ENCODE peak calls at places on chromosomes 16 and 17, in five cellular contexts. F is Peyer's patch, H is transverse colon, A is sigmoid colon, L is tibial nerve. P is an unnamed sample.

GRCh38 chr17:83109793-83110645 is 30.6 kb downstream of the METRNL start:
- DNase-seq in L (peak; percentile 93), F (peak; percentile 73), H (peak; percentile 87), A (peak; percentile 96), P (peak; percentile 89)

GRCh38 chr17:64154321-64155089 is 24.6 kb upstream of the ERN1 start:
- DNase-seq in F (no peak), L (no peak), A (no peak), H (no peak), P (no peak)

GRCh38 chr17:50502643-50502990 is 5.6 kb upstream of the MYCBPAP start:
- DNase-seq in L (no peak), F (peak; percentile 27), A (no peak), H (no peak), P (no peak)

GRCh38 chr17:41992576-41992975 is 24.7 kb downstream of the DNAJC7 start:
- DNase-seq in H (no peak), A (no peak), L (no peak), F (no peak), P (no peak)

GRCh38 chr17:81097943-81098308 is 63.0 kb downstream of the BAIAP2 start:
- DNase-seq in F (no peak), H (peak; percentile 39), L (no peak), A (peak; percentile 83), P (no peak)

GRCh38 chr16:4309833-4310266 is 6.0 kb upstream of the GLIS2 start:
- DNase-seq in A (peak; percentile 85), H (peak; percentile 72), F (peak; percentile 80), L (no peak), P (peak; percentile 82)

GRCh38 chr17:1473170-1473569 is 17.1 kb upstream of the CRK start:
- DNase-seq in F (no peak), L (no peak), H (no peak), A (no peak), P (no peak)

GRCh38 chr16:67641779-67642708 is 2.9 kb upstream of the CARMIL2 start:
- DNase-seq in A (peak; percentile 89), F (no peak), H (no peak), L (no peak), P (peak; percentile 75)

GRCh38 chr17:45006927-45007461 is 38.9 kb upstream of the C1QL1 start:
- DNase-seq in L (no peak), F (no peak), H (no peak), A (no peak), P (no peak)

GRCh38 chr16:87696796-87697195 is 69.0 kb downstream of the KLHDC4 start:
- DNase-seq in L (no peak), A (no peak), F (no peak), H (no peak), P (no peak)

GRCh38 chr16:87698676-87699179 is 67.1 kb downstream of the KLHDC4 start:
- DNase-seq in H (no peak), L (no peak), F (no peak), A (no peak), P (no peak)

GRCh38 chr16:87697256-87697655 is 68.5 kb downstream of the KLHDC4 start:
- DNase-seq in H (no peak), A (no peak), L (no peak), F (no peak), P (no peak)

GRCh38 chr16:87698241-87698640 is 67.5 kb downstream of the KLHDC4 start:
- DNase-seq in H (no peak), A (no peak), L (no peak), F (no peak), P (no peak)

GRCh38 chr16:87697792-87698191 is 68.0 kb downstream of the KLHDC4 start:
- DNase-seq in H (no peak), A (no peak), L (no peak), F (no peak), P (no peak)
- H3K4me3 ChIP-seq in H (no peak overlapping the region), A (no peak overlapping the region), L (no peak overlapping the region), F (no peak overlapping the region), P (no peak overlapping the region)

GRCh38 chr17:58324409-58325288 is 3.9 kb downstream of the TSPOAP1 start:
- DNase-seq in H (peak; percentile 58), F (no peak), L (no peak), A (no peak), P (peak; percentile 69)

GRCh38 chr17:58327363-58328194 is 1.0 kb downstream of the TSPOAP1 start:
- DNase-seq in F (no peak), A (no peak), H (no peak), L (no peak), P (no peak)

GRCh38 chr17:58326609-58327341 is 1.8 kb downstream of the TSPOAP1 start:
- DNase-seq in L (no peak), H (no peak), F (no peak), A (no peak), P (no peak)

GRCh38 chr17:58325289-58325726 is 3.3 kb downstream of the TSPOAP1 start:
- DNase-seq in H (no peak), F (no peak), A (no peak), L (no peak), P (no peak)

DNA sequence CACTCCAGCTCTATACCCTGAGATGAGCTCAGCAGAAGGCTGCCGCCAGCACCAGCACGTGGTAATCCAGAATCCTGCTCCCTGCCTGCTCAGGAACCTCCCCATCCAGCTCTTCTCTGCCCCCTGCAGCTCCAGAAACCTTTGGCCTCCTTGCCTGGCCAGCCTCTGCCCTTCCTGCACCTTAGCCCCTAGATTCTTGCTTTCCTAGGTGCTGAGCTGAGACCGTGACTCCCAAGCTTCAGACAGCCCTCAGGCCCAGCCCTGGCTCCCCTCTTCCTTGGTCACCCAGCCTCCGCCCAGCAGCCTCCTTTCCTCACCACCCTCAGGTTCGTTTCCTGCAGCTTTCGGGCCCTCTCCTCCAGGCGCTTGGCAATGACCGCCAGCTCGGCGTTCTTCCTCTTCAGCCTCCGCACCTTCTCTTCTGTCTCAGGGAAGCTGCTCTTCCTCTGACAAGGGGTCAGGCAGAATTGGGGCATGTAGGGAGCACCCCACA is 2.6 kb downstream of the TSPOAP1 start:
- DNase-seq in A (no peak), F (no peak), L (no peak), H (no peak), P (no peak)
- TF ChIP-seq POLR2A in A (no peak), F (no peak), L (no peak), H (no peak), P (no peak)

GRCh38 chr16:3182608-3183444 is 5.2 kb upstream of the OR1F1 start:
- DNase-seq in L (no peak), H (peak; percentile 35), F (no peak), A (no peak), P (peak; percentile 37)
- TF ChIP-seq CTCF in L (no peak), H (peak; percentile 35), F (peak; percentile 17), A (no peak), P (no peak)

GRCh38 chr16:47732806-47733150 is 271.6 kb downstream of the PHKB start:
- DNase-seq in H (no peak), L (no peak), A (no peak), F (no peak), P (no peak)
- H3K4me3 ChIP-seq in H (no peak overlapping the region), L (no peak overlapping the region), A (no peak overlapping the region), F (no peak overlapping the region), P (no peak overlapping the region)

DNA sequence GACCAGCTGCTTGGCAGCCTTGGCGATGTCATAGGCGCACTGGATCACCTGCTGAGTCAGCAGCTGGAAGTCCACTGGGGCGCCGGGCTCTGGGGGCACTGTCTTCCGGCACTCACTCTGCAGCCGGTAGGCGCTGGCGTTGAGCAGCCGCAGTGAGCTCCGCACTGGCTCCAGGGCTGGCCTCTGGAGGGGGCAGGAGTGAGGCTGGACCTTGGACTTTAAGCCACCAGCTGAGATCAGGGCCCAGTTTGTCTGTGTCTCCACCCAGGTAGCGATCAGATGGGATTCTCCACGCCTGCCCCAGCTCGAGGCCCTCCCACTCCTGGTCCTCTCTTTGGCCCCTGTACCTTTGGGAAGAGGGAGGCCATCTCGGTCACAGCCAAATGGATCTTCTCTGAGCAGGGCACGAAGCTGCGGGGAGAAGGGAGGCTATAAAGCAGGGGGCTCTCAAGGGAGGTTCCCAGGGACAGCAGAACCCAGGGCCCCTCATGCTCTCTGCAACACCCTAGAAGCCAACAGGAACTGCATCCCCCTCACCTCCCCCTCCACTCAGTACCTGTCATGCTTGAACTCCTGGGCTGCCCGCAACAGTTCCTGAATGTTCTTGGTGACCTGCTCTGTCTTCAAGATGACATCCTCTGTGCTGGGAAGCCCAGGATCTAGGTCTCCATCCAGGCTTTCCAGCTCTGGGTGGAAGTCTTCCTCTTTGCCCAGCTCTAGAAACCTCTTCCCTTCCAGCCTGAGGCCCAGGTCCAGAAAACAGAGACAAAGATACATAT is 6.4 kb downstream of the TP53I13 start:
- DNase-seq in F (peak; percentile 91), L (no peak), H (peak; percentile 83), A (peak; percentile 58), P (peak; percentile 69)
- TF ChIP-seq POLR2A in F (no peak), L (no peak), H (no peak), A (no peak), P (no peak)

DNA sequence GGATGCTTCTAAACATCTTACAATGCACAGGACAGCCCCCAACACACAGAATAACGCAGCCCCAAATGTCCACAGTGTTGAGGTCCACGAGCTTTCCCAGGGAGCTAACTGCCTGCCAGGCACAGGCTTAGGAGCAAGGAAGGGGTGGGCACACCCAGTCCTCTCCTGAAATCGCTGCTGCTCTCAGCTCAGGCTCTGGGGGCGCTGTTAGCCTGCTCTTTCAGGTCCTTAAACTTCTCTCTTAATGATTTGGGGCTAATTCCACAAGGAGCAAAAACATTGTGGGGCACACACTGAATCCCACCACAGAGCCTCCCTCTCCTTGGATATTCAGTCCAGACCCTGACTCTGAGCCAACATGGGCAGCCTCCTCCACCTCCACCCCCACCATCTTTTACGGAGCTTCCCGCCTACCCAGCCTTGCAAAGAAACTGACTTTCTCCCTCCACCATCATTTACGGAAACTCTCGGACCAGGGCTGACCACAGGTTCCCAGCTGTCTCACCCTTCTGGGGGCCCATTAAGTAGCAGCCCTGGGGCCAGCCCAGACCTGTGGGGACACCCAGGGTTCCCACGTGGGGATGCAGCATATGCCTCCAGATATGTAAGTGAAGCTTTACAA is 1.1 kb downstream of the CD300H start:
- DNase-seq in A (no peak), L (no peak), H (peak; percentile 39), F (peak; percentile 62), P (peak; percentile 28)
- TF ChIP-seq CTCF in A (peak; percentile 40), L (peak; percentile 19), H (peak; percentile 44), F (peak; percentile 38), P (peak; percentile 31)

DNA sequence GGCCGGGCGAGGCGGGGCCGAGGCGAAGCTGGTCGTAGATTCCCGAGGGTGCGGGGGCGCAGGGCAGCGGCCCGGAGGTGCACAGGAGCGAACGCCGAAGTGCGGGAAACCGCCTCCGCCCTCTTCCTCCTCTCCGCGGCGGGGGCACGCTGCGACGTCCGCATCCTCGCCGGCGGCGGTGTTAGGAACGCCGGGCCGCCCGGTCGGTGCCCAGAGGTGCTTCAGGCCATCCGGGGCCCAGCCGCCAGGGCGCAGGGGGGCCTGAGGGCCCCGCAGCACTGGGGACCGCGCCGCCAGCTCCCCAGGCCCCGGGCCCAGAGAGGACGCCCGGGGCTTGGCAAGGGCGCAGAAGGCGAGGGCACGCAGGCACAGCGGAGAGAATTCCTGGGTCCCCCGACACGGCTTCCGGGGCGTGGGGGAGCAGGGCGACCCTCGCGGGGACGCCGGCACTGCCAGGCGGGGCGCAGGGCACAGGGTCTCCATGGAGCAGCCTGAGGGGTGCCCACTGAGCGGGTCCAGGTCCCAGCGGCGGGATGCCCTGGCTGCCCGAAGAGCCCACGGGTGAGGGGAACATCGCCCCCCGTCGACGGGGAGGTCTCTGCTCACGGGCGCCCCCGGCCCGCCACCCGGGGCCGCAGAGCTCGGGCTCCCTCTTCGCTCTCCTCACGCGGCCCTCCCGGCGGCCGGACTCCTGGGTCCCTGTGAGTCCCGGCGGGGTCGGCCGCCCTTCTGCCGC is 576 bp downstream of the EPOP start:
- DNase-seq in L (no peak), A (no peak), H (peak; percentile 22), F (peak; percentile 59), P (peak; percentile 27)
- H3K4me3 ChIP-seq in L (peak overlapping the region; percentile 35), A (peak overlapping the region; percentile 43), H (peak overlapping the region; percentile 49), F (peak overlapping the region; percentile 35), P (peak overlapping the region; percentile 59)

GRCh38 chr16:50797456-50797855 is 55.6 kb downstream of the CYLD start:
- DNase-seq in H (no peak), A (no peak), L (no peak), F (no peak), P (no peak)
- TF ChIP-seq POLR2A in H (no peak), A (no peak), L (no peak), F (no peak), P (no peak)